ENCODE peak calls at places on chromosomes 6 and 20, in seven cellular contexts. Z is left lung; A is foreskin melanocyte; T is psoas muscle; D is CD8-positive, alpha-beta memory T cell; H is fibroblast of the conjunctiva; L is Kasumi-1. G is an unnamed sample.

GRCh38 chr20:53468583-53468982 is 125.1 kb downstream of the ZNF217 start:
- DNase-seq in L (no peak), T (no peak), H (no peak), Z (no peak), D (no peak), A (no peak), G (no peak)

GRCh38 chr6:127204278-127204677 is 62.4 kb upstream of the RNF146 start:
- DNase-seq in L (no peak), T (no peak), H (no peak), D (no peak), Z (no peak), A (no peak), G (no peak)

GRCh38 chr6:83097675-83098074 is 30.2 kb downstream of the DOP1A start:
- DNase-seq in L (no peak), T (no peak), Z (no peak), D (no peak), A (no peak), H (no peak), G (no peak)

GRCh38 chr20:49687595-49688567 is 25.8 kb downstream of the B4GALT5 start:
- DNase-seq in D (no peak), A (no peak), T (no peak), Z (no peak), H (no peak), L (no peak), G (no peak)

GRCh38 chr20:32465092-32465900 is 107.2 kb downstream of the ASXL1 start:
- DNase-seq in Z (peak), L (no peak), T (peak), A (no peak), H (peak), D (no peak), G (no peak)

GRCh38 chr6:9986273-9986672 is 428.6 kb downstream of the TFAP2A start:
- DNase-seq in A (no peak), Z (no peak), L (no peak), T (no peak), H (no peak), D (no peak), G (no peak)

GRCh38 chr6:158206740-158207451 is 38.7 kb downstream of the GTF2H5 start:
- DNase-seq in Z (no peak), L (no peak), A (no peak), T (no peak), D (no peak), H (no peak), G (no peak)

GRCh38 chr20:13262701-13263335 is 41.7 kb downstream of the ISM1 start:
- DNase-seq in A (no peak), L (no peak), Z (no peak), T (no peak), H (no peak), D (no peak), G (no peak)

GRCh38 chr6:38034269-38034914 is 214.9 kb downstream of the ZFAND3 start:
- DNase-seq in D (no peak), T (no peak), H (peak), Z (no peak), A (no peak), L (peak), G (no peak)